ENCODE peak calls at places on chromosomes 12 and 14, in nine cellular contexts. One of them, this sample, is unnamed.

GRCh38 chr12:51726931-51727330 is 121.6 kb downstream of the FIGNL2 start:
- DNase-seq in brain microvascular endothelial cell: no peak
- DNase-seq in psoas muscle: no peak
- DNase-seq in mucosa of descending colon: no peak
- DNase-seq in effector memory CD4-positive, alpha-beta T cell: no peak
- DNase-seq in sigmoid colon: no peak
- DNase-seq in mesenchymal stem cell: no peak
- DNase-seq in uterus: no peak
- DNase-seq in mammary epithelial cell: no peak
- DNase-seq in this sample: no peak

GRCh38 chr14:69441948-69442347 is 42.6 kb upstream of the PLEKHD1 start:
- DNase-seq in brain microvascular endothelial cell: no peak
- DNase-seq in mucosa of descending colon: no peak
- DNase-seq in sigmoid colon: no peak
- DNase-seq in uterus: no peak
- DNase-seq in psoas muscle: no peak
- DNase-seq in mesenchymal stem cell: no peak
- DNase-seq in mammary epithelial cell: no peak
- DNase-seq in effector memory CD4-positive, alpha-beta T cell: no peak
- DNase-seq in this sample: no peak

GRCh38 chr12:57990241-57990883 is 49.0 kb downstream of the ATP23 start:
- DNase-seq in mucosa of descending colon: no peak
- DNase-seq in uterus: no peak
- DNase-seq in mesenchymal stem cell: no peak
- DNase-seq in psoas muscle: no peak
- DNase-seq in sigmoid colon: no peak
- DNase-seq in mammary epithelial cell: no peak
- DNase-seq in effector memory CD4-positive, alpha-beta T cell: no peak
- DNase-seq in brain microvascular endothelial cell: no peak
- DNase-seq in this sample: no peak

GRCh38 chr12:95637471-95638155 is 86.3 kb upstream of the USP44 start:
- DNase-seq in brain microvascular endothelial cell: peak; percentile 85
- DNase-seq in effector memory CD4-positive, alpha-beta T cell: no peak
- DNase-seq in mucosa of descending colon: no peak
- DNase-seq in mesenchymal stem cell: peak; percentile 81
- DNase-seq in psoas muscle: no peak
- DNase-seq in sigmoid colon: no peak
- DNase-seq in mammary epithelial cell: no peak
- DNase-seq in uterus: no peak
- DNase-seq in this sample: no peak

GRCh38 chr12:749871-750270 is 2.5 kb upstream of the WNK1 start:
- DNase-seq in psoas muscle: no peak
- DNase-seq in brain microvascular endothelial cell: no peak
- DNase-seq in effector memory CD4-positive, alpha-beta T cell: no peak
- DNase-seq in sigmoid colon: no peak
- DNase-seq in mucosa of descending colon: no peak
- DNase-seq in mesenchymal stem cell: no peak
- DNase-seq in uterus: no peak
- DNase-seq in mammary epithelial cell: no peak
- DNase-seq in this sample: no peak

GRCh38 chr14:77508249-77508648 is 9.6 kb upstream of the ISM2 start:
- DNase-seq in brain microvascular endothelial cell: peak; percentile 64
- DNase-seq in mucosa of descending colon: no peak
- DNase-seq in psoas muscle: no peak
- DNase-seq in uterus: no peak
- DNase-seq in mesenchymal stem cell: peak; percentile 66
- DNase-seq in mammary epithelial cell: peak; percentile 39
- DNase-seq in effector memory CD4-positive, alpha-beta T cell: no peak
- DNase-seq in sigmoid colon: no peak
- DNase-seq in this sample: no peak

GRCh38 chr14:79585845-79586244 is 625.5 kb downstream of the DIO2 start:
- DNase-seq in mesenchymal stem cell: no peak
- DNase-seq in mucosa of descending colon: no peak
- DNase-seq in sigmoid colon: no peak
- DNase-seq in uterus: no peak
- DNase-seq in psoas muscle: no peak
- DNase-seq in effector memory CD4-positive, alpha-beta T cell: no peak
- DNase-seq in mammary epithelial cell: no peak
- DNase-seq in brain microvascular endothelial cell: peak; percentile 76
- DNase-seq in this sample: no peak

GRCh38 chr14:101817511-101818001 is 56.0 kb downstream of the PPP2R5C start:
- DNase-seq in brain microvascular endothelial cell: no peak
- DNase-seq in mesenchymal stem cell: no peak
- DNase-seq in sigmoid colon: no peak
- DNase-seq in mucosa of descending colon: no peak
- DNase-seq in effector memory CD4-positive, alpha-beta T cell: no peak
- DNase-seq in psoas muscle: no peak
- DNase-seq in mammary epithelial cell: no peak
- DNase-seq in uterus: no peak
- DNase-seq in this sample: no peak

GRCh38 chr14:81400852-81401251 is 728 bp upstream of the STON2 start:
- DNase-seq in psoas muscle: peak; percentile 85
- DNase-seq in sigmoid colon: peak; percentile 88
- DNase-seq in brain microvascular endothelial cell: peak; percentile 81
- DNase-seq in mesenchymal stem cell: peak; percentile 19
- DNase-seq in effector memory CD4-positive, alpha-beta T cell: no peak
- DNase-seq in mammary epithelial cell: peak; percentile 97
- DNase-seq in uterus: peak; percentile 41
- DNase-seq in mucosa of descending colon: peak; percentile 37
- DNase-seq in this sample: peak; percentile 42

GRCh38 chr14:103333754-103334643 is at the start of gene EIF5:
- DNase-seq in brain microvascular endothelial cell: peak; percentile 98
- DNase-seq in sigmoid colon: peak; percentile 100
- DNase-seq in effector memory CD4-positive, alpha-beta T cell: peak; percentile 98
- DNase-seq in mesenchymal stem cell: peak; percentile 98
- DNase-seq in mammary epithelial cell: peak; percentile 98
- DNase-seq in uterus: peak; percentile 99
- DNase-seq in psoas muscle: peak; percentile 100
- DNase-seq in mucosa of descending colon: peak; percentile 99
- DNase-seq in this sample: peak; percentile 100

GRCh38 chr12:3190101-3190500 is 112.9 kb downstream of the TSPAN9 start:
- DNase-seq in mucosa of descending colon: no peak
- DNase-seq in sigmoid colon: no peak
- DNase-seq in uterus: no peak
- DNase-seq in brain microvascular endothelial cell: no peak
- DNase-seq in effector memory CD4-positive, alpha-beta T cell: no peak
- DNase-seq in mammary epithelial cell: no peak
- DNase-seq in mesenchymal stem cell: no peak
- DNase-seq in psoas muscle: no peak
- DNase-seq in this sample: no peak

GRCh38 chr14:53491256-53491905 is 338.3 kb upstream of the DDHD1 start:
- DNase-seq in uterus: no peak
- DNase-seq in mucosa of descending colon: no peak
- DNase-seq in mammary epithelial cell: peak; percentile 44
- DNase-seq in effector memory CD4-positive, alpha-beta T cell: no peak
- DNase-seq in mesenchymal stem cell: peak; percentile 34
- DNase-seq in psoas muscle: no peak
- DNase-seq in brain microvascular endothelial cell: no peak
- DNase-seq in sigmoid colon: no peak
- DNase-seq in this sample: no peak

GRCh38 chr14:102335163-102335562 is 15.6 kb downstream of the ZNF839 start:
- DNase-seq in psoas muscle: no peak
- DNase-seq in mesenchymal stem cell: no peak
- DNase-seq in mucosa of descending colon: no peak
- DNase-seq in sigmoid colon: no peak
- DNase-seq in effector memory CD4-positive, alpha-beta T cell: no peak
- DNase-seq in uterus: no peak
- DNase-seq in brain microvascular endothelial cell: no peak
- DNase-seq in mammary epithelial cell: no peak
- DNase-seq in this sample: no peak

GRCh38 chr12:30026621-30027234 is 243.0 kb upstream of the TMTC1 start:
- DNase-seq in effector memory CD4-positive, alpha-beta T cell: no peak
- DNase-seq in uterus: no peak
- DNase-seq in mucosa of descending colon: no peak
- DNase-seq in mammary epithelial cell: peak; percentile 72
- DNase-seq in mesenchymal stem cell: peak; percentile 79
- DNase-seq in sigmoid colon: no peak
- DNase-seq in brain microvascular endothelial cell: peak; percentile 80
- DNase-seq in psoas muscle: no peak
- DNase-seq in this sample: no peak

GRCh38 chr14:75143761-75144527 is 17.1 kb upstream of the NEK9 start:
- DNase-seq in effector memory CD4-positive, alpha-beta T cell: no peak
- DNase-seq in sigmoid colon: no peak
- DNase-seq in uterus: no peak
- DNase-seq in brain microvascular endothelial cell: no peak
- DNase-seq in mesenchymal stem cell: no peak
- DNase-seq in mammary epithelial cell: no peak
- DNase-seq in mucosa of descending colon: no peak
- DNase-seq in psoas muscle: no peak
- DNase-seq in this sample: no peak

GRCh38 chr14:75144944-75145343 is 18.1 kb upstream of the NEK9 start:
- DNase-seq in brain microvascular endothelial cell: no peak
- DNase-seq in uterus: no peak
- DNase-seq in mammary epithelial cell: no peak
- DNase-seq in mucosa of descending colon: no peak
- DNase-seq in psoas muscle: no peak
- DNase-seq in effector memory CD4-positive, alpha-beta T cell: no peak
- DNase-seq in mesenchymal stem cell: peak; percentile 67
- DNase-seq in sigmoid colon: no peak
- DNase-seq in this sample: no peak

GRCh38 chr14:75142494-75142893 is 15.6 kb upstream of the NEK9 start:
- DNase-seq in sigmoid colon: no peak
- DNase-seq in effector memory CD4-positive, alpha-beta T cell: no peak
- DNase-seq in uterus: no peak
- DNase-seq in brain microvascular endothelial cell: no peak
- DNase-seq in mucosa of descending colon: no peak
- DNase-seq in mammary epithelial cell: no peak
- DNase-seq in mesenchymal stem cell: no peak
- DNase-seq in psoas muscle: no peak
- DNase-seq in this sample: no peak

GRCh38 chr14:75150150-75150549 is 23.3 kb upstream of the NEK9 start:
- DNase-seq in mesenchymal stem cell: peak; percentile 38
- DNase-seq in mammary epithelial cell: no peak
- DNase-seq in sigmoid colon: no peak
- DNase-seq in uterus: no peak
- DNase-seq in mucosa of descending colon: no peak
- DNase-seq in effector memory CD4-positive, alpha-beta T cell: no peak
- DNase-seq in brain microvascular endothelial cell: no peak
- DNase-seq in psoas muscle: no peak
- DNase-seq in this sample: no peak

DNA sequence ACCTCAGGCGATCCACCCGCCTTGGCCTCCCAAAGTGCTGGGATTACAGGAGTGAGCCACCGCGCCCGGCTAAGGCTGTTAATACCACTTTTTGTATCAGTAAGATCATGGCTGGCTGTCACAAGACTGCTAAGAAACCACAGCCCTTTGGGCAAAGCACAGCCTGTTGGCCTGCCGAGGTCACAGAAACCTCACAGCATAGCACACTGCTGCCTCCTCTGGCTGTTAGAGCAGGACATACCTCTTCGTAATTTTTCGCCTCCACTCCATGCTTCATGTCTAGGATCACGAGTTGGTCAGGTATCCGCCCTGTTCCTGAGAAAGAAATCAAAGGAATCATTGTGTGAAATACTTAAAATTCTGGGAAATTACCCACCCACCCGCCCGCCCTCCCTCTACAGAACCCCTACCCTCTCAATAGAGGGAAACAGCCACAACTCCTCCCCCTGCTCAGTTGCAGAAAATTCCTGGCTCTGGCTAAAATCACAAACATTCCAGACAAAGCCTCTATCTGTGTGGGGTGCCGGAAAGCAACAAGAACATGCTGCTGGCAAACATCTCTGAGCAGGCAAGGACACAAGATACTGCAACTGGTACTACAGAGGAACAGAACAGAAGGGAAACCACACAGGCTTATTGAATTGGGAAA is 20.7 kb upstream of the NEK9 start:
- DNase-seq in mesenchymal stem cell: peak; percentile 96
- DNase-seq in mucosa of descending colon: no peak
- DNase-seq in psoas muscle: peak; percentile 76
- DNase-seq in effector memory CD4-positive, alpha-beta T cell: no peak
- DNase-seq in mammary epithelial cell: peak; percentile 95
- DNase-seq in sigmoid colon: peak; percentile 92
- DNase-seq in brain microvascular endothelial cell: peak; percentile 90
- DNase-seq in uterus: peak; percentile 75
- DNase-seq in this sample: peak; percentile 81
- H3K36me3 ChIP-seq in mesenchymal stem cell: peaks cover 11% of the 10 kb centered on the region
- H3K36me3 ChIP-seq in mucosa of descending colon: no peaks in the 10 kb centered on the region
- H3K36me3 ChIP-seq in psoas muscle: no peaks in the 10 kb centered on the region
- H3K36me3 ChIP-seq in effector memory CD4-positive, alpha-beta T cell: peaks cover 31% of the 10 kb centered on the region
- H3K36me3 ChIP-seq in mammary epithelial cell: peaks cover 22% of the 10 kb centered on the region
- H3K36me3 ChIP-seq in sigmoid colon: peaks cover 3% of the 10 kb centered on the region
- H3K36me3 ChIP-seq in brain microvascular endothelial cell: peaks cover 12% of the 10 kb centered on the region
- H3K36me3 ChIP-seq in uterus: no peaks in the 10 kb centered on the region
- H3K36me3 ChIP-seq in this sample: peaks cover 13% of the 10 kb centered on the region

GRCh38 chr12:111442301-111443045 is 36.8 kb downstream of the SH2B3 start:
- DNase-seq in psoas muscle: no peak
- DNase-seq in mucosa of descending colon: peak; percentile 60
- DNase-seq in uterus: no peak
- DNase-seq in mammary epithelial cell: no peak
- DNase-seq in sigmoid colon: peak; percentile 66
- DNase-seq in brain microvascular endothelial cell: no peak
- DNase-seq in effector memory CD4-positive, alpha-beta T cell: no peak
- DNase-seq in mesenchymal stem cell: no peak
- DNase-seq in this sample: no peak
- H3K36me3 ChIP-seq in psoas muscle: peaks cover under 1% of the 10 kb centered on the region
- H3K36me3 ChIP-seq in mucosa of descending colon: no peaks in the 10 kb centered on the region
- H3K36me3 ChIP-seq in uterus: no peaks in the 10 kb centered on the region
- H3K36me3 ChIP-seq in mammary epithelial cell: peaks cover 2% of the 10 kb centered on the region
- H3K36me3 ChIP-seq in sigmoid colon: peaks cover 3% of the 10 kb centered on the region
- H3K36me3 ChIP-seq in brain microvascular endothelial cell: peaks cover 53% of the 10 kb centered on the region
- H3K36me3 ChIP-seq in effector memory CD4-positive, alpha-beta T cell: peaks cover 16% of the 10 kb centered on the region
- H3K36me3 ChIP-seq in mesenchymal stem cell: peaks cover 58% of the 10 kb centered on the region
- H3K36me3 ChIP-seq in this sample: no peaks in the 10 kb centered on the region

GRCh38 chr12:13986031-13986430 is 4.6 kb upstream of the GRIN2B start:
- DNase-seq in effector memory CD4-positive, alpha-beta T cell: no peak
- DNase-seq in psoas muscle: no peak
- DNase-seq in uterus: no peak
- DNase-seq in mammary epithelial cell: no peak
- DNase-seq in mesenchymal stem cell: no peak
- DNase-seq in mucosa of descending colon: no peak
- DNase-seq in brain microvascular endothelial cell: no peak
- DNase-seq in sigmoid colon: no peak
- DNase-seq in this sample: no peak
- H3K36me3 ChIP-seq in effector memory CD4-positive, alpha-beta T cell: no peaks in the 10 kb centered on the region
- H3K36me3 ChIP-seq in psoas muscle: no peaks in the 10 kb centered on the region
- H3K36me3 ChIP-seq in uterus: no peaks in the 10 kb centered on the region
- H3K36me3 ChIP-seq in mammary epithelial cell: no peaks in the 10 kb centered on the region
- H3K36me3 ChIP-seq in mesenchymal stem cell: no peaks in the 10 kb centered on the region
- H3K36me3 ChIP-seq in mucosa of descending colon: no peaks in the 10 kb centered on the region
- H3K36me3 ChIP-seq in brain microvascular endothelial cell: no peaks in the 10 kb centered on the region
- H3K36me3 ChIP-seq in sigmoid colon: no peaks in the 10 kb centered on the region
- H3K36me3 ChIP-seq in this sample: no peaks in the 10 kb centered on the region

DNA sequence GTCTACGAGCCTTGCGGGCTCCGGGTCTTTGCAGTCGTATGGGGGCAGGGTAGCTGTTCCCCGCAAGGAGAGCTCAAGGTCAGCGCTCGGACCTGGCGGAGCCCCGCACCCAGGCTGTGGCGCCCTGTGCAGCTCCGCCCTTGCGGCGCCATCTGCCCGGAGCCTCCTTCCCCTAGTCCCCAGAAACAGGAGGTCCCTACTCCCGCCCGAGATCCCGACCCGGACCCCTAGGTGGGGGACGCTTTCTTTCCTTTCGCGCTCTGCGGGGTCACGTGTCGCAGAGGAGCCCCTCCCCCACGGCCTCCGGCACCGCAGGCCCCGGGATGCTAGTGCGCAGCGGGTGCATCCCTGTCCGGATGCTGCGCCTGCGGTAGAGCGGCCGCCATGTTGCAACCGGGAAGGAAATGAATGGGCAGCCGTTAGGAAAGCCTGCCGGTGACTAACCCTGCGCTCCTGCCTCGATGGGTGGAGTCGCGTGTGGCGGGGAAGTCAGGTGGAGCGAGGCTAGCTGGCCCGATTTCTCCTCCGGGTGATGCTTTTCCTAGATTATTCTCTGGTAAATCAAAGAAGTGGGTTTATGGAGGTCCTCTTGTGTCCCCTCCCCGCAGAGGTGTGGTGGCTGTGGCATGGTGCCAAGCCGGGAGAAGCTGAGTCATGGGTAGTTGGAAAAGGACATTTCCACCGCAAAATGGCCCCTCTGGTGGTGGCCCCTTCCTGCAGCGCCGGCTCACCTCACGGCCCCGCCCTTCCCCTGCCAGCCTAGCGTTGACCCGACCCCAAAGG is 788 bp downstream of the GAPDH start:
- DNase-seq in psoas muscle: peak; percentile 90
- DNase-seq in mucosa of descending colon: peak; percentile 83
- DNase-seq in mesenchymal stem cell: peak; percentile 82
- DNase-seq in brain microvascular endothelial cell: no peak
- DNase-seq in uterus: peak; percentile 81
- DNase-seq in effector memory CD4-positive, alpha-beta T cell: peak; percentile 73
- DNase-seq in sigmoid colon: peak; percentile 92
- DNase-seq in mammary epithelial cell: peak; percentile 79
- DNase-seq in this sample: peak; percentile 82
- H3K36me3 ChIP-seq in psoas muscle: no peaks in the 10 kb centered on the region
- H3K36me3 ChIP-seq in mucosa of descending colon: peaks cover 4% of the 10 kb centered on the region
- H3K36me3 ChIP-seq in mesenchymal stem cell: peaks cover 56% of the 10 kb centered on the region
- H3K36me3 ChIP-seq in brain microvascular endothelial cell: peaks cover 48% of the 10 kb centered on the region
- H3K36me3 ChIP-seq in uterus: no peaks in the 10 kb centered on the region
- H3K36me3 ChIP-seq in effector memory CD4-positive, alpha-beta T cell: peaks cover 41% of the 10 kb centered on the region
- H3K36me3 ChIP-seq in sigmoid colon: peaks cover 34% of the 10 kb centered on the region
- H3K36me3 ChIP-seq in mammary epithelial cell: peaks cover 29% of the 10 kb centered on the region
- H3K36me3 ChIP-seq in this sample: peaks cover 41% of the 10 kb centered on the region